ENCODE peak calls at places on chromosomes 11 and 22, in four cellular contexts. Y is SK-N-SH, I is HepG2, F is K562. L is an unnamed sample.

GRCh38 chr11:115552773-115553438 is 48.7 kb upstream of the CADM1 start:
- DNase-seq in I (no peak), F (no peak), Y (no peak), L (no peak)

GRCh38 chr11:113817162-113817561 is 37.6 kb downstream of the CLDN25 start:
- DNase-seq in Y (no peak), F (no peak), I (no peak), L (no peak)

GRCh38 chr11:60500276-60500935 is 7.8 kb downstream of the MS4A12 start:
- DNase-seq in I (no peak), F (no peak), Y (no peak), L (no peak)

GRCh38 chr11:69101100-69101791 is 52.5 kb downstream of the TPCN2 start:
- DNase-seq in I (peak), F (peak), Y (peak), L (peak)

GRCh38 chr11:110463153-110463552 is 33.4 kb downstream of the FDX1 start:
- DNase-seq in F (no peak), I (no peak), Y (peak), L (no peak)

GRCh38 chr11:104148074-104148473 is 15.9 kb downstream of the PDGFD start:
- DNase-seq in Y (no peak), F (no peak), I (no peak), L (no peak)

GRCh38 chr11:129251067-129251466 is 58.9 kb upstream of the ARHGAP32 start:
- DNase-seq in I (no peak), F (no peak), Y (no peak), L (no peak)

GRCh38 chr22:49979587-49980264 is 19.2 kb downstream of the PIM3 start:
- DNase-seq in Y (peak), I (peak), F (peak), L (no peak)

GRCh38 chr11:92180664-92181251 is 43.9 kb upstream of the FAT3 start:
- DNase-seq in I (no peak), F (no peak), Y (no peak), L (no peak)

GRCh38 chr22:20205964-20206708 is 55.3 kb upstream of the CCDC188 start:
- DNase-seq in I (peak), Y (no peak), F (peak), L (peak)

GRCh38 chr11:63670738-63671321 is 346 bp downstream of the ATL3 start:
- DNase-seq in F (no peak), Y (peak), I (no peak), L (no peak)

GRCh38 chr22:50675553-50676199 is 3.1 kb downstream of the SHANK3 start:
- DNase-seq in Y (no peak), F (peak), I (no peak), L (no peak)

GRCh38 chr22:48112687-48113521 is 1350.5 kb downstream of the TBC1D22A start:
- DNase-seq in F (no peak), I (no peak), Y (no peak), L (no peak)

GRCh38 chr22:25070870-25071465 is 118.5 kb downstream of the KIAA1671 start:
- DNase-seq in F (no peak), I (no peak), Y (no peak), L (no peak)

GRCh38 chr11:65663634-65664200 is 1.0 kb upstream of the RELA start:
- DNase-seq in F (peak), I (no peak), Y (peak), L (no peak)

GRCh38 chr22:24554316-24555159 is at the start of gene GUCD1:
- DNase-seq in F (peak), I (no peak), Y (no peak), L (no peak)

GRCh38 chr11:70778828-70779365 is 380.6 kb downstream of the CTTN start:
- DNase-seq in I (no peak), Y (peak), F (no peak), L (no peak)

GRCh38 chr11:47189100-47189834 is 3.0 kb upstream of the PACSIN3 start:
- DNase-seq in I (peak), F (no peak), Y (no peak), L (no peak)

GRCh38 chr11:27646051-27646818 is 54.0 kb downstream of the BDNF start:
- DNase-seq in F (no peak), Y (peak), I (no peak), L (no peak)

GRCh38 chr22:33884829-33885228 is 35.4 kb downstream of the LARGE1 start:
- DNase-seq in Y (no peak), I (no peak), F (no peak), L (no peak)

GRCh38 chr11:47408598-47409439 is 429 bp downstream of the SLC39A13 start:
- DNase-seq in Y (peak), I (no peak), F (no peak), L (no peak)

GRCh38 chr11:57376095-57376812 is 4.7 kb downstream of the PRG3 start:
- DNase-seq in I (no peak), Y (peak), F (no peak), L (no peak)

GRCh38 chr22:23377767-23378166 is 197.5 kb downstream of the BCR start:
- DNase-seq in I (no peak), Y (no peak), F (no peak), L (no peak)

GRCh38 chr11:46677991-46678740 is 22.3 kb downstream of the ARHGAP1 start:
- DNase-seq in Y (no peak), F (no peak), I (no peak), L (no peak)

GRCh38 chr11:61516191-61516590 is 7.6 kb downstream of the LRRC10B start:
- DNase-seq in I (no peak), Y (no peak), F (peak), L (no peak)

GRCh38 chr11:130783322-130783721 is 133.0 kb downstream of the SNX19 start:
- DNase-seq in F (no peak), I (no peak), Y (no peak), L (no peak)

GRCh38 chr11:107496011-107496410 is 38.4 kb upstream of the CWF19L2 start:
- DNase-seq in Y (no peak), I (peak), F (no peak), L (no peak)

GRCh38 chr11:115502636-115503082 is 1.6 kb downstream of the CADM1 start:
- DNase-seq in Y (no peak), F (no peak), I (peak), L (no peak)

GRCh38 chr22:20957118-20957690 is 9.9 kb upstream of the AIFM3 start:
- DNase-seq in F (no peak), I (no peak), Y (peak), L (no peak)

GRCh38 chr11:17314232-17314547 is 37.4 kb upstream of the NCR3LG1 start:
- DNase-seq in I (no peak), F (no peak), Y (no peak), L (no peak)

GRCh38 chr11:78645226-78646202 is 70.8 kb upstream of the NARS2 start:
- DNase-seq in F (peak), Y (peak), I (peak), L (peak)

GRCh38 chr11:83118814-83119213 is 38.1 kb upstream of the PCF11 start:
- DNase-seq in I (no peak), F (no peak), Y (no peak), L (no peak)

GRCh38 chr11:118997627-118998387 is at the start of gene CENATAC:
- DNase-seq in Y (peak), I (peak), F (peak), L (peak)

GRCh38 chr22:29031236-29031982 is 30.2 kb downstream of the C22orf31 start:
- DNase-seq in F (peak), I (peak), Y (peak), L (peak)

GRCh38 chr22:29032014-29032475 is 29.6 kb downstream of the C22orf31 start:
- DNase-seq in F (no peak), I (peak), Y (peak), L (no peak)

GRCh38 chr22:29030016-29030617 is 31.5 kb downstream of the C22orf31 start:
- DNase-seq in F (no peak), I (peak), Y (no peak), L (peak)

GRCh38 chr22:29029202-29030000 is 32.2 kb downstream of the C22orf31 start:
- DNase-seq in I (no peak), F (no peak), Y (no peak), L (no peak)

GRCh38 chr22:29030618-29031235 is 30.9 kb downstream of the C22orf31 start:
- DNase-seq in F (peak), Y (peak), I (peak), L (peak)
- H3K4me3 ChIP-seq in F (peak), Y (peak), I (peak), L (peak)

DNA sequence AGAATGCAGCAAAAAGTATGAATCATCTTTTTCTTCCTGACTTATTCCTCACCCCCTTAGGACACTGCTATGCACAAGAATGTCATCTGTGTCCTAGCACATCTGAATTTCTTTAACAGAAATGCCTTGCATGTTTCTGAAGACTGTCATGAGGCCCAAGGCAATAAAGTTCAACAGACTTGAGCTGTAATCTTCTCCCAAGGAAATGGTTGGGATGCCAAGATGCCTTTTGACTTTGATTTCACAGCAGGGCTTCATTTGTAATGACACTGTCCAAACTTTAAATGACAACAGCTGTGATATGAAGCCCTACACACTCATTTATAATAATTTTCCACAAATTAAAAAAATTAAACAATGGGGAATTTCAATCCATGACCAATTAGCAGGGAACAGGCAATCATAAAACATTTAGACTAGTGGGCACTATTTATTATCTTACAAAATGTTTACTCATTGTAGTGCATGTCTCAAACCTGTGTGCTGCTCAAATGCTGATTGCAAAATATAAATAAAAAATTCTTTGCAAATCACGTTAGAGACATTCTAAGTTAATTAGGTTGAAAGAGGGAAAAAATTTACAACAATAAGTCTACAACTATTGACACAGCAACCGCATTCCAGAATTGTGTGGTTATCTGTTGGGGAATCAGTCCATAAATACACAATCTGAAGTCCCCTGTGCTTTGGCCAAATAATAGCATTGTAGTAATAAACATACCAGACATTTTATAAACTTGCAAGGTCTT is 242.3 kb downstream of the SWAP70 start:
- DNase-seq in F (no peak), I (peak), Y (no peak), L (peak)
- TF ChIP-seq ELF1 in F (no peak), I (no peak), Y (peak), L (no peak)

GRCh38 chr11:85939099-85940015 is 84.2 kb downstream of the CCDC83 start:
- DNase-seq in I (no peak), Y (no peak), F (no peak), L (no peak)

GRCh38 chr11:85935751-85936150 is 80.6 kb downstream of the CCDC83 start:
- DNase-seq in I (no peak), Y (no peak), F (no peak), L (no peak)

GRCh38 chr11:85930879-85931366 is 75.7 kb downstream of the CCDC83 start:
- DNase-seq in Y (no peak), F (no peak), I (peak), L (no peak)

GRCh38 chr11:85937838-85938237 is 82.7 kb downstream of the CCDC83 start:
- DNase-seq in I (no peak), Y (no peak), F (no peak), L (no peak)

DNA sequence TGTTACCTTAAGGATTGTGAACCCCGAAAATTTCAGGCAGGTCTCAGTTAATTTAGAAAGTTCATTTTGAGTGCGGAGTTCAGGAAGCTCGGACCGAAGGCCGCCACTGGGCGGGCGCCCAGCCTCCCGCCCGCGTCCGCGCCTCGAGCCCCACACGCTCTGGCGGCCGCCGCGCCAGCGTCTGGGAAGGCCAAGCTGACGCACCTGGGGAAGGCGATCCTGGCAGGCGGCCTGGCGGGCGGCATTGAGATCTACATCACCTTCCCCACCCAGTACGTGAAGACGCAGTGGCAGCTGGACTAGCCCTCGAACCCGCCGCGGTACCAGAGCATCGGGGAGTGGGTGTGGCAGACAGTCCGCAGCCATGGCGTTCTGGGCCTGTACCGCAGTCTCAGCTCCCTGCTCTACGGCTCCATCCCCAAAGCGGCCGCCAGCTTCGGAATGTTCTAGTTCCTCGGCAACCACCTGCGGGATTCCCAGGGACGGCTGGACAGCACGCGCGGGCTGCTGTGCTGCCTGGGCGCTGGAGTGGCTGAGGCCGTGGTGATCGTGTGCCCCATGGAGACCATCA is 79.5 kb downstream of the CCDC83 start:
- DNase-seq in I (no peak), F (no peak), Y (no peak), L (no peak)
- H3K4me3 ChIP-seq in I (no peak), F (no peak), Y (no peak), L (no peak)

DNA sequence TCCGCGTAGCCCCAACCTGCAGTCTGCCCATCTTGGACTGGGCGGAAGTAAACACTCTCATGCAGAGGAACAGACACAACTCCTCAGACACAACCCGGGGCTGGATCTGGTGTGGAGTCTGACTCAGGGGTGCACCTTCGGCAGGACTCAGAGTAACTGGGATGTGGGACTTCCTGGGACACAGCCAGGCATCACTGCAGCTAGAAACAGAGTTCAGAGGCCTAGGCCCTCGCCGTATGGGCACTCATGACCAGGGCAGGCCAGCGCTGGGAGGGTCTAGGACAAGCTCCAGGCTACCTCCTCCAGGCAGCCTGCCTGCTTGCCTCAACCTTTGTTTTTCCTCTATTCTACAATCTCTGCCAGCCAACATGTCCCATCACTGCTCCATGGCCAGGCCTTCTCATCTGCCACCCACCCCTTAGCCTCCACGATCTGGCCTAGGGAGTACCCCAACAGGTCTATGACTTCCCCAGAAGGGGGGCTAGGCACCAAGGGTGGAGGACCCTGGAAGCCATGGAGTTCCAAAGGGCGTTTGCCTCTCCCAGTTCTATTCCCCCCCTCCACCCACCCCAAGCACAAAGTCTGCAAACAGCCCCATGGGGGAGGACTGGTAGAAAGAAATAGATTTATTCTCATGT is 98.6 kb downstream of the PDE2A start:
- DNase-seq in F (no peak), I (no peak), Y (no peak), L (no peak)
- TF ChIP-seq ELF1 in F (no peak), I (no peak), Y (no peak), L (no peak)

GRCh38 chr11:76667271-76667818 is 3.2 kb downstream of the LRRC32 start:
- DNase-seq in Y (no peak), I (no peak), F (no peak), L (no peak)
- H3K4me3 ChIP-seq in Y (no peak), I (no peak), F (no peak), L (no peak)

GRCh38 chr11:102085864-102086551 is 24.2 kb upstream of the YAP1 start:
- DNase-seq in Y (no peak), I (peak), F (no peak), L (peak)
- TF ChIP-seq ELF1 in Y (no peak), I (no peak), F (no peak), L (no peak)

GRCh38 chr11:116990061-116990473 is 108.2 kb downstream of the SIK3 start:
- DNase-seq in F (no peak), I (peak), Y (no peak), L (no peak)

GRCh38 chr11:116989184-116989583 is 109.0 kb downstream of the SIK3 start:
- DNase-seq in Y (no peak), I (no peak), F (no peak), L (no peak)

GRCh38 chr11:116984589-116984988 is 113.6 kb downstream of the SIK3 start:
- DNase-seq in Y (no peak), I (no peak), F (no peak), L (no peak)

GRCh38 chr11:116984186-116984585 is 114.0 kb downstream of the SIK3 start:
- DNase-seq in I (peak), Y (no peak), F (no peak), L (no peak)

DNA sequence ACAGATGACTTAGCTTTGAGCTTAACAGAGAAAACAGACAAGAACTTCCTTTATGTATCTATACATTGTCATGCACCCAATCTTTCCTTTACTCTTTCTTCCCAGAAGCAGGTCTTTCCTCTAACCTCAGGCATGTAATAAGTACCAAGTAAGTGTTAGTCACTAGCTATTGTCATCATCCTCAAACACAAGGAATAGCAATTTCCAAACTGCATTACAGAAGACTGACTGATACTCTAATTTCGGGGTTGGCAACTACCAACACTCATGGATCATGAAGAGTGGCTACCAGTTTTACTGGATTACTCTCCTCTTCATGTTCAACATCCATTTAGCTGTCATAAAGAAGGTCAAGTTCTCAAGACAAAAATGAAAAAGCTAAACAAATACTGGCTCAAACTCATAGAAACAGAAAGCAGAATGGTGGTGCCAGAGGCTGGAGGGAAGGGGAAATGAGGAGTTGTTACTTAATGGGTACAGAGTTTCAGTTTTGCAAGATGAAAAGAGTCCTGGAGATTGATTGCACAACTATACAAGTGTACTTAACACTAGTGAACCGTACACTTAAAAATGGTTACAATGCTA is 111.6 kb downstream of the SIK3 start:
- DNase-seq in I (peak), F (no peak), Y (no peak), L (no peak)
- H3K4me3 ChIP-seq in I (no peak), F (no peak), Y (no peak), L (no peak)

GRCh38 chr11:99068832-99069231 is 48.1 kb downstream of the CNTN5 start:
- DNase-seq in I (no peak), Y (no peak), F (no peak), L (no peak)

GRCh38 chr11:99066609-99067008 is 45.9 kb downstream of the CNTN5 start:
- DNase-seq in I (no peak), F (no peak), Y (no peak), L (no peak)

GRCh38 chr11:99063331-99063730 is 42.6 kb downstream of the CNTN5 start:
- DNase-seq in F (no peak), I (no peak), Y (no peak), L (no peak)
- TF ChIP-seq ELF1 in F (no peak), I (no peak), Y (no peak), L (no peak)

GRCh38 chr11:2096919-2097301 is 42.3 kb downstream of the IGF2 start:
- DNase-seq in I (no peak), Y (no peak), F (no peak), L (no peak)
- H3K4me3 ChIP-seq in I (peak), Y (no peak), F (no peak), L (no peak)

DNA sequence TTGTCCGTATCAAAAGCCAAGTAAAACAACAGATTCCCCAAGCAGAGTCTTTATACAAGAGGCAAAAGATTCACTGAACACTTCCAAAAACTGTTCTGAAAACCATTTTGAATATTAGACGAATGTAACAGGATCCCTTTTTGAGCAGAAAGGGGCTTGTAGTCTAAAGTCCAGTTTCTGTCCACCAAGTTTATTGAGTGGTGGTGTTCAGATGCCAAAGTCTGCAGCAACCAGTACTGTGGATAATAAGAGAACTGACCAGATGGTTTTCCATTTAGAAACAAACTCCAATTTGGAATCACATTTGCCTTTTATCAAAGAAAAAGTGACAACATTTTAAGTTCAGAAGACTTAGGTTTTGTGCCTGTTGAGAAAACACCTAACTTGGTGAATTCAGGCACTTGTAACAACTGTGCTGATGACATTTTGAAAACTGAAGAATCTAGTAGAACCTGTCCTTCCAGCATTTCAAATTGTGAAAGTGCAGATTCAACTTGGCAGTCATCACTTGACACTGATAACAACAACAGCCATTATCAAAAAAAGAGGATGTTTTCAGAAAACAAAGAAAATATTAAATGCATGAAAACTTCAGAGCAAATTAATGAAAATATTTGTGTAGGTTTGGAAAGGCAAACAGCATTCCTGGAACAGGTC is 217.1 kb downstream of the CSNK2A3 start:
- DNase-seq in I (no peak), F (no peak), Y (no peak), L (no peak)
- TF ChIP-seq ELF1 in I (no peak), F (no peak), Y (no peak), L (no peak)

L was measured in HCT116.